ENCODE peak calls at places on chromosomes 6 and 20, in four cellular contexts. One of them, this sample, is unnamed.

GRCh38 chr6:34532230-34532629 is 23.9 kb downstream of the SPDEF start:
- DNase-seq in prostate gland: no peak
- DNase-seq in lower leg skin: no peak
- DNase-seq in left lung: no peak
- DNase-seq in this sample: no peak

GRCh38 chr20:44805991-44806729 is 4.2 kb downstream of the RIMS4 start:
- DNase-seq in lower leg skin: peak
- DNase-seq in left lung: peak
- DNase-seq in prostate gland: no peak
- DNase-seq in this sample: peak

GRCh38 chr6:108581932-108582500 is 21.3 kb downstream of the FOXO3 start:
- DNase-seq in left lung: no peak
- DNase-seq in prostate gland: no peak
- DNase-seq in lower leg skin: no peak
- DNase-seq in this sample: no peak

GRCh38 chr6:125665415-125665814 is 84.0 kb upstream of the HEY2 start:
- DNase-seq in left lung: no peak
- DNase-seq in prostate gland: no peak
- DNase-seq in lower leg skin: no peak
- DNase-seq in this sample: no peak

GRCh38 chr6:127118505-127119360 is at the start of gene RSPO3:
- DNase-seq in left lung: peak
- DNase-seq in prostate gland: no peak
- DNase-seq in lower leg skin: no peak
- DNase-seq in this sample: peak

GRCh38 chr6:109164331-109164730 is 69.0 kb downstream of the CEP57L1 start:
- DNase-seq in left lung: no peak
- DNase-seq in lower leg skin: no peak
- DNase-seq in prostate gland: no peak
- DNase-seq in this sample: no peak

GRCh38 chr20:38426006-38426405 is 9.1 kb downstream of the SNHG17 start:
- DNase-seq in prostate gland: no peak
- DNase-seq in left lung: peak
- DNase-seq in lower leg skin: no peak
- DNase-seq in this sample: no peak

GRCh38 chr6:48743738-48744137 is 632.7 kb upstream of the PTCHD4 start:
- DNase-seq in lower leg skin: no peak
- DNase-seq in left lung: no peak
- DNase-seq in prostate gland: no peak
- DNase-seq in this sample: no peak

GRCh38 chr6:111662794-111663231 is 57.1 kb upstream of the TRAF3IP2 start:
- DNase-seq in lower leg skin: no peak
- DNase-seq in left lung: no peak
- DNase-seq in prostate gland: peak
- DNase-seq in this sample: no peak

GRCh38 chr6:146598785-146599405 is at the start of gene ADGB:
- DNase-seq in left lung: peak
- DNase-seq in prostate gland: no peak
- DNase-seq in lower leg skin: peak
- DNase-seq in this sample: peak

GRCh38 chr6:3267162-3267561 is 8.4 kb downstream of the PSMG4 start:
- DNase-seq in left lung: peak
- DNase-seq in prostate gland: no peak
- DNase-seq in lower leg skin: no peak
- DNase-seq in this sample: no peak

GRCh38 chr20:51345601-51346101 is 196.9 kb downstream of the NFATC2 start:
- DNase-seq in lower leg skin: no peak
- DNase-seq in left lung: peak
- DNase-seq in prostate gland: no peak
- DNase-seq in this sample: no peak

GRCh38 chr20:44810391-44811149 is at the start of gene RIMS4:
- DNase-seq in lower leg skin: no peak
- DNase-seq in prostate gland: no peak
- DNase-seq in left lung: no peak
- DNase-seq in this sample: no peak

GRCh38 chr6:157428418-157429202 is 47.6 kb downstream of the ZDHHC14 start:
- DNase-seq in left lung: no peak
- DNase-seq in lower leg skin: no peak
- DNase-seq in prostate gland: peak
- DNase-seq in this sample: no peak

GRCh38 chr6:88166901-88167624 is 916 bp upstream of the CNR1 start:
- DNase-seq in lower leg skin: no peak
- DNase-seq in prostate gland: no peak
- DNase-seq in left lung: no peak
- DNase-seq in this sample: peak

GRCh38 chr6:157613011-157613522 is 210.0 kb upstream of the SNX9 start:
- DNase-seq in prostate gland: no peak
- DNase-seq in lower leg skin: no peak
- DNase-seq in left lung: no peak
- DNase-seq in this sample: no peak

GRCh38 chr6:108609276-108609769 is 48.6 kb downstream of the FOXO3 start:
- DNase-seq in left lung: no peak
- DNase-seq in prostate gland: no peak
- DNase-seq in lower leg skin: no peak
- DNase-seq in this sample: no peak

GRCh38 chr20:17662333-17663039 is 19.6 kb downstream of the RRBP1 start:
- DNase-seq in prostate gland: no peak
- DNase-seq in lower leg skin: peak
- DNase-seq in left lung: no peak
- DNase-seq in this sample: no peak

GRCh38 chr6:12245763-12246720 is 44.1 kb upstream of the EDN1 start:
- DNase-seq in lower leg skin: no peak
- DNase-seq in prostate gland: no peak
- DNase-seq in left lung: no peak
- DNase-seq in this sample: no peak

GRCh38 chr6:4459032-4459431 is 317.2 kb upstream of the CDYL start:
- DNase-seq in lower leg skin: peak
- DNase-seq in left lung: no peak
- DNase-seq in prostate gland: no peak
- DNase-seq in this sample: no peak

GRCh38 chr20:56628015-56628872 is 862 bp upstream of the TFAP2C start:
- DNase-seq in lower leg skin: no peak
- DNase-seq in prostate gland: no peak
- DNase-seq in left lung: peak
- DNase-seq in this sample: no peak

GRCh38 chr6:90086517-90086916 is 192.2 kb downstream of the GJA10 start:
- DNase-seq in left lung: no peak
- DNase-seq in lower leg skin: no peak
- DNase-seq in prostate gland: no peak
- DNase-seq in this sample: no peak

GRCh38 chr6:158648682-158649131 is 1.1 kb upstream of the SYTL3 start:
- DNase-seq in prostate gland: no peak
- DNase-seq in left lung: no peak
- DNase-seq in lower leg skin: no peak
- DNase-seq in this sample: no peak

DNA sequence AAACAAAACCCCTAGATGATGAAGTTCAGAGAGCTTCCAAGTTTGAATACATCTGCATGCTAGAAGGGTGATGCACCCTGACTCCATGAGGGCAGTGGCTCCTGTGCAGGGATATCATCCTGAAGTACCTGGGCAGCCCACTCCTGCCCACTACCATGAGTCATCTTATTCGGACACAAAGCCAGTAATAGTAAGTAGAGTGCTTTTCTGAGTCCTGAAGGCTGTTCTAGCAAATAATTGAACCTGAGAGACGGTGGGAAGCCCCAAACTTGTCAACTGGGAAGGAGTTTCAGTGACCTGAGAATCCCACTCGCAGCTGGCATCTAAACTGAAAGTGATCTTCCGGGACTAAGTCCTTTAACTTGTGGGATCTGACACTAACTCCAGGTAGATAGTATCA is 152.9 kb upstream of the COL21A1 start:
- DNase-seq in prostate gland: no peak
- DNase-seq in left lung: no peak
- DNase-seq in lower leg skin: no peak
- DNase-seq in this sample: no peak
- TF ChIP-seq CTCF in prostate gland: no peak
- TF ChIP-seq CTCF in left lung: no peak
- TF ChIP-seq CTCF in lower leg skin: no peak
- TF ChIP-seq CTCF in this sample: no peak

GRCh38 chr6:114342826-114343781 is at the start of gene HS3ST5:
- DNase-seq in prostate gland: no peak
- DNase-seq in lower leg skin: no peak
- DNase-seq in left lung: peak
- DNase-seq in this sample: peak
- TF ChIP-seq CTCF in prostate gland: no peak
- TF ChIP-seq CTCF in lower leg skin: no peak
- TF ChIP-seq CTCF in left lung: no peak
- TF ChIP-seq CTCF in this sample: peak

DNA sequence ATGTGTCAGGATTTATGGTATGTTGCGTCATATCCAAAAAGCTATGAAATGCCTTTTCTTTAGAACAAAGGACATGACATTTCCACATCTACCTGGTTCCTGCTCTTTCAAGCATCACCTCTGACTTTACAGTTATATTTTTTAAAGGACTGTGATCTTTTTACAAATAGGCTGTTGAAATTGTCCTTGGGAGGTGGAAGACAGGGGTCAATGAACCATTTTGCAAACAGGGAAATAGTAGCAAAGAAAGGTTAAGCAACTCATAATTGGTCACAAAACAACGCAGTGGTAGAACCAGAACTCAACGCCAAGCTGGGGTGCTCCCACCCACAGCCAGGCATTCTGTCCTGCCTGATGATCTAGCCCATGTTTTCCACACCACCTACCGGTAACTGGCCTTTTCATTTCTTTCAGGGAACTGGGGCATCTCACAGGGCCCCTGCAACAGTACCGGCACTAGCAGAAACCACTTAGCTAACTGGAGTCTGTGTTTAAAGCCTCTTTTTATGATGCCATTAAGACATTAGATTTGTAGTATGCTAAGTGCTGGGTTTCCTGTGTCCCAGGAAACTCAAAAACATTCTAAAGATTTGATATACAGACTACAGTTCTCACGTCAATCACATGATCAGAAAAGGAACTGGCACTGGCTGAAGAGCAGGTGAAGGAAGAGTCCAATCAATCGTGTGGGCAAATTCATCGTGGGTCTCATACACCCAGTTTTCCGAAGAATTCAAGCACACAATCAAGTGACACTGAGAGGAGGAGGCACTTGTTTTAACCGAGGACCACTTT is 13.9 kb downstream of the ZNF217 start:
- DNase-seq in lower leg skin: no peak
- DNase-seq in prostate gland: peak
- DNase-seq in left lung: peak
- DNase-seq in this sample: peak
- TF ChIP-seq CTCF in lower leg skin: no peak
- TF ChIP-seq CTCF in prostate gland: no peak
- TF ChIP-seq CTCF in left lung: no peak
- TF ChIP-seq CTCF in this sample: no peak

GRCh38 chr6:63759605-63760004 is 124.0 kb downstream of the PHF3 start:
- DNase-seq in prostate gland: no peak
- DNase-seq in lower leg skin: no peak
- DNase-seq in left lung: no peak
- DNase-seq in this sample: no peak
- TF ChIP-seq CTCF in prostate gland: no peak
- TF ChIP-seq CTCF in lower leg skin: no peak
- TF ChIP-seq CTCF in left lung: no peak
- TF ChIP-seq CTCF in this sample: no peak

This sample was measured in lower lobe of right lung.